ENCODE peak calls at places on chromosomes 1 and 21, in ten cellular contexts. One of them, this sample, is unnamed. For H3K4me1, the result is how much of the 10 kb centered on the place peaks cover.

GRCh38 chr1:34984435-34985062 is 598 bp downstream of the TMEM35B start:
- DNase-seq in fibroblast of lung: peak
- DNase-seq in OCI-LY7: peak
- DNase-seq in thoracic aorta: no peak
- DNase-seq in left ventricle myocardium inferior: peak
- DNase-seq in heart left ventricle: peak
- DNase-seq in pancreas: peak
- DNase-seq in right lobe of liver: peak
- DNase-seq in spleen: no peak
- DNase-seq in mucosa of descending colon: peak
- DNase-seq in this sample: peak

GRCh38 chr1:56202186-56202585 is 377.2 kb downstream of the PLPP3 start:
- DNase-seq in fibroblast of lung: peak
- DNase-seq in OCI-LY7: no peak
- DNase-seq in thoracic aorta: no peak
- DNase-seq in left ventricle myocardium inferior: no peak
- DNase-seq in heart left ventricle: no peak
- DNase-seq in pancreas: no peak
- DNase-seq in right lobe of liver: no peak
- DNase-seq in spleen: no peak
- DNase-seq in mucosa of descending colon: no peak
- DNase-seq in this sample: no peak

GRCh38 chr1:40096977-40097782 is at the start of gene PPT1:
- DNase-seq in fibroblast of lung: peak
- DNase-seq in OCI-LY7: peak
- DNase-seq in thoracic aorta: peak
- DNase-seq in left ventricle myocardium inferior: peak
- DNase-seq in heart left ventricle: peak
- DNase-seq in pancreas: peak
- DNase-seq in right lobe of liver: peak
- DNase-seq in spleen: peak
- DNase-seq in mucosa of descending colon: peak
- DNase-seq in this sample: peak

GRCh38 chr1:210747112-210747511 is 386.8 kb downstream of the KCNH1 start:
- DNase-seq in fibroblast of lung: no peak
- DNase-seq in OCI-LY7: no peak
- DNase-seq in thoracic aorta: no peak
- DNase-seq in left ventricle myocardium inferior: no peak
- DNase-seq in heart left ventricle: no peak
- DNase-seq in pancreas: no peak
- DNase-seq in right lobe of liver: no peak
- DNase-seq in spleen: no peak
- DNase-seq in mucosa of descending colon: no peak
- DNase-seq in this sample: no peak

GRCh38 chr1:40004857-40005256 is 35.7 kb upstream of the CAP1 start:
- DNase-seq in fibroblast of lung: no peak
- DNase-seq in OCI-LY7: no peak
- DNase-seq in thoracic aorta: no peak
- DNase-seq in left ventricle myocardium inferior: no peak
- DNase-seq in heart left ventricle: no peak
- DNase-seq in pancreas: no peak
- DNase-seq in right lobe of liver: no peak
- DNase-seq in spleen: no peak
- DNase-seq in mucosa of descending colon: no peak
- DNase-seq in this sample: no peak

GRCh38 chr1:64082459-64082858 is 121.0 kb upstream of the UBE2U start:
- DNase-seq in fibroblast of lung: peak
- DNase-seq in OCI-LY7: no peak
- DNase-seq in thoracic aorta: no peak
- DNase-seq in left ventricle myocardium inferior: no peak
- DNase-seq in heart left ventricle: no peak
- DNase-seq in pancreas: no peak
- DNase-seq in right lobe of liver: no peak
- DNase-seq in spleen: no peak
- DNase-seq in mucosa of descending colon: no peak
- DNase-seq in this sample: peak

GRCh38 chr1:1630191-1630964 is 1.6 kb upstream of the MMP23B start:
- DNase-seq in fibroblast of lung: peak
- DNase-seq in OCI-LY7: peak
- DNase-seq in thoracic aorta: no peak
- DNase-seq in left ventricle myocardium inferior: peak
- DNase-seq in heart left ventricle: peak
- DNase-seq in pancreas: no peak
- DNase-seq in right lobe of liver: peak
- DNase-seq in spleen: peak
- DNase-seq in mucosa of descending colon: peak
- DNase-seq in this sample: peak

GRCh38 chr1:25246600-25247023 is 642 bp downstream of the RSRP1 start:
- DNase-seq in fibroblast of lung: peak
- DNase-seq in OCI-LY7: peak
- DNase-seq in thoracic aorta: no peak
- DNase-seq in left ventricle myocardium inferior: peak
- DNase-seq in heart left ventricle: peak
- DNase-seq in pancreas: peak
- DNase-seq in right lobe of liver: peak
- DNase-seq in spleen: peak
- DNase-seq in mucosa of descending colon: no peak
- DNase-seq in this sample: peak

DNA sequence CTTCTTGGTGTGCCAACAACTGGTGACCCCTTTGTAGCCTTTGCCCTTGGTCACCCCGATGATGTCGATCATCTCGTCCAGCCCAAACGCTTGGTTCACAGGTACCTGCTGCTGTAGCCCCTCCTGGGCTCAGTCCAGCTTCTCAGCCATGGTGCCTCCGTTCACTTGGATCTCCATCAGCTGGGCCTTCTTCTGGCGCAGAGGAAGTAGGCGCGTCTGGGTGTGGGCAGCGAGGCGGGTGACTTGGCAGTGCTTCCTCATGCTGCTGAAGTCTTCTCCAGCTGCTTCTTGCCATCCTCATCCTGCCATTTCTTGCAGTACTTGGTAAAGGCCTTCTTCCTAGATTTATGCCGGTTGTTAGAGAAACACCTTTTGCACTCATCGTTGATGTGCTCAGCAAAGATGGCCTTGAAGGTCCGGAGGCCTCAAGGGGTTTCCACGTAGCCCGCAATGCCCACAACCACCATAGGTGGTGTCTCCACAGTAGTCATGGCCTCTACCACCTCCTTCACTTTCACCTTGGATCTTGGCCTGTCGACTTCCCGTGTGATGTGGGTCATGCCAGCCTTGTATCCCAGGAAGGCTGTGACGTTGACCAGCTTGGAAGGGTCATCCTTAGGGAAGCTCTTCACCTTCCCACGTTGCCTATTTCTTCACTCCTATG is 13.0 kb downstream of the DOP1B start:
- DNase-seq in fibroblast of lung: no peak
- DNase-seq in OCI-LY7: no peak
- DNase-seq in thoracic aorta: no peak
- DNase-seq in left ventricle myocardium inferior: peak
- DNase-seq in heart left ventricle: peak
- DNase-seq in pancreas: no peak
- DNase-seq in right lobe of liver: no peak
- DNase-seq in spleen: peak
- DNase-seq in mucosa of descending colon: no peak
- DNase-seq in this sample: no peak
- H3K4me3 ChIP-seq in fibroblast of lung: no peak
- H3K4me3 ChIP-seq in OCI-LY7: no peak
- H3K4me3 ChIP-seq in thoracic aorta: no peak
- H3K4me3 ChIP-seq in left ventricle myocardium inferior: no peak
- H3K4me3 ChIP-seq in heart left ventricle: no peak
- H3K4me3 ChIP-seq in pancreas: no peak
- H3K4me3 ChIP-seq in right lobe of liver: no peak
- H3K4me3 ChIP-seq in spleen: no peak
- H3K4me3 ChIP-seq in mucosa of descending colon: no peak
- H3K4me3 ChIP-seq in this sample: no peak

GRCh38 chr1:88074661-88075060 is 609.4 kb upstream of the PKN2 start:
- DNase-seq in fibroblast of lung: no peak
- DNase-seq in OCI-LY7: no peak
- DNase-seq in thoracic aorta: no peak
- DNase-seq in left ventricle myocardium inferior: no peak
- DNase-seq in heart left ventricle: no peak
- DNase-seq in pancreas: no peak
- DNase-seq in right lobe of liver: no peak
- DNase-seq in spleen: no peak
- DNase-seq in mucosa of descending colon: no peak
- DNase-seq in this sample: no peak

GRCh38 chr1:88075813-88076212 is 608.3 kb upstream of the PKN2 start:
- DNase-seq in fibroblast of lung: no peak
- DNase-seq in OCI-LY7: no peak
- DNase-seq in thoracic aorta: no peak
- DNase-seq in left ventricle myocardium inferior: no peak
- DNase-seq in heart left ventricle: no peak
- DNase-seq in pancreas: no peak
- DNase-seq in right lobe of liver: no peak
- DNase-seq in spleen: no peak
- DNase-seq in mucosa of descending colon: no peak
- DNase-seq in this sample: no peak

GRCh38 chr1:88080875-88081274 is 603.2 kb upstream of the PKN2 start:
- DNase-seq in fibroblast of lung: no peak
- DNase-seq in OCI-LY7: no peak
- DNase-seq in thoracic aorta: no peak
- DNase-seq in left ventricle myocardium inferior: no peak
- DNase-seq in heart left ventricle: no peak
- DNase-seq in pancreas: no peak
- DNase-seq in right lobe of liver: no peak
- DNase-seq in spleen: no peak
- DNase-seq in mucosa of descending colon: no peak
- DNase-seq in this sample: no peak

DNA sequence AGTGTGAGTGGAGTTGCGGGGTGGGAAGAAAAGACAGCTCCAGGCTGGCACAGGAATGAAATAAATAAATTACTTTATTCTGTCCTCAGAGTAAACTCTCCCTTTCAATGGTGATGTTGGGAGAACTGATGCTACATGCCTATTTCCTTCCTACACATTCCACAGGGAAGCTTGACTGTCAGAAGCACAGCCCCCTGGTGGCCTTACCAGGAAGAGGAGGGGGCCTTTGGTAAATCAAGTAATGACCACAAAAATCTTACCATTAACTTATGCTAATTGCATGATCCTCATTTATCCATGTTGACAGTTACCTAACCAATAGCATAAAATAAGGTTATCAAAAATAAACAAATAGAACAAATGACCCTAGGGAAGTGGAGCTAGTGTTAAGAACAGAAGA is 605.0 kb upstream of the PKN2 start:
- DNase-seq in fibroblast of lung: peak
- DNase-seq in OCI-LY7: no peak
- DNase-seq in thoracic aorta: no peak
- DNase-seq in left ventricle myocardium inferior: no peak
- DNase-seq in heart left ventricle: no peak
- DNase-seq in pancreas: no peak
- DNase-seq in right lobe of liver: no peak
- DNase-seq in spleen: no peak
- DNase-seq in mucosa of descending colon: no peak
- DNase-seq in this sample: no peak
- TF ChIP-seq CTCF in fibroblast of lung: peak
- TF ChIP-seq CTCF in OCI-LY7: peak
- TF ChIP-seq CTCF in thoracic aorta: no peak
- TF ChIP-seq CTCF in left ventricle myocardium inferior: peak
- TF ChIP-seq CTCF in heart left ventricle: peak
- TF ChIP-seq CTCF in pancreas: no peak
- TF ChIP-seq CTCF in right lobe of liver: no peak
- TF ChIP-seq CTCF in spleen: no peak
- TF ChIP-seq CTCF in mucosa of descending colon: no peak
- TF ChIP-seq CTCF in this sample: peak

GRCh38 chr1:32960819-32961355 is 3.7 kb downstream of the RNF19B start:
- DNase-seq in fibroblast of lung: no peak
- DNase-seq in OCI-LY7: peak
- DNase-seq in thoracic aorta: no peak
- DNase-seq in left ventricle myocardium inferior: no peak
- DNase-seq in heart left ventricle: no peak
- DNase-seq in pancreas: no peak
- DNase-seq in right lobe of liver: no peak
- DNase-seq in spleen: no peak
- DNase-seq in mucosa of descending colon: no peak
- DNase-seq in this sample: no peak

GRCh38 chr1:32964461-32965250 is at the start of gene RNF19B:
- DNase-seq in fibroblast of lung: peak
- DNase-seq in OCI-LY7: peak
- DNase-seq in thoracic aorta: peak
- DNase-seq in left ventricle myocardium inferior: peak
- DNase-seq in heart left ventricle: peak
- DNase-seq in pancreas: peak
- DNase-seq in right lobe of liver: peak
- DNase-seq in spleen: peak
- DNase-seq in mucosa of descending colon: peak
- DNase-seq in this sample: peak

GRCh38 chr1:32960342-32960741 is 4.3 kb downstream of the RNF19B start:
- DNase-seq in fibroblast of lung: no peak
- DNase-seq in OCI-LY7: no peak
- DNase-seq in thoracic aorta: no peak
- DNase-seq in left ventricle myocardium inferior: no peak
- DNase-seq in heart left ventricle: no peak
- DNase-seq in pancreas: no peak
- DNase-seq in right lobe of liver: no peak
- DNase-seq in spleen: no peak
- DNase-seq in mucosa of descending colon: no peak
- DNase-seq in this sample: no peak

GRCh38 chr1:32963746-32964460 is 706 bp downstream of the RNF19B start:
- DNase-seq in fibroblast of lung: peak
- DNase-seq in OCI-LY7: peak
- DNase-seq in thoracic aorta: no peak
- DNase-seq in left ventricle myocardium inferior: peak
- DNase-seq in heart left ventricle: peak
- DNase-seq in pancreas: peak
- DNase-seq in right lobe of liver: peak
- DNase-seq in spleen: peak
- DNase-seq in mucosa of descending colon: peak
- DNase-seq in this sample: peak

DNA sequence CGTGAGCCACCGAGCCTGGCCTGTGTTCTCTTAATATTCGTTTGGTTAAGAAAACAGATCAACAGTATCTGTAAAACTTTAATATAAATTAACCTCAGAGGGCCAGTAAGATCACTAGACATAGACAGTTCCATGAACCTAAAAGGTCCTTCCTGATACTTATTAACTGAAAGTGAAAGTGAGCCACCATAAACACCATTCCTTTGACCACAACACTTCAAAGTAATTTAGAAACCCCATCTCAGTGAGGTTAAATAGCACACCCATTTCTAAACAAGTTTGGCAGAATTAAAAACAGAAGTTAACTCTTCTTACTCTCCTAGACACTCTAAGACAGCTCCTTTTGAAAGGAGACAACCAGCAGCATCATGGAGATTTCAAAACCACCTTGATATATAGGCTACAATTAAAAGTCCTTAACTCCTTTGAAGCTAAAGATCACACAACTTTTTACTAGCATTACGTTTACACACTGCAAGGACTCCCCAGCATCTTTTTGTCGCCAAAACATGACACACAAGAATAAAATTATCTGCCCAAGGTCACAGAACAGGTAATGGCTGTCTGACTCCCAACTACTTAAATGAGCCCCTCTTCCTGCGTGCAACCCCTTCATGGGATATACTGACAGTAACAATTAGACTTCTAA is 2.2 kb downstream of the RNF19B start:
- DNase-seq in fibroblast of lung: no peak
- DNase-seq in OCI-LY7: peak
- DNase-seq in thoracic aorta: no peak
- DNase-seq in left ventricle myocardium inferior: no peak
- DNase-seq in heart left ventricle: no peak
- DNase-seq in pancreas: no peak
- DNase-seq in right lobe of liver: no peak
- DNase-seq in spleen: no peak
- DNase-seq in mucosa of descending colon: no peak
- DNase-seq in this sample: no peak
- H3K4me1 ChIP-seq in fibroblast of lung: under half
- H3K4me1 ChIP-seq in OCI-LY7: under half
- H3K4me1 ChIP-seq in thoracic aorta: under half
- H3K4me1 ChIP-seq in left ventricle myocardium inferior: under half
- H3K4me1 ChIP-seq in heart left ventricle: under half
- H3K4me1 ChIP-seq in pancreas: under half
- H3K4me1 ChIP-seq in right lobe of liver: under half
- H3K4me1 ChIP-seq in spleen: half or more
- H3K4me1 ChIP-seq in mucosa of descending colon: under half
- H3K4me1 ChIP-seq in this sample: under half

GRCh38 chr1:183887826-183888819 is 83.2 kb downstream of the RGL1 start:
- DNase-seq in fibroblast of lung: peak
- DNase-seq in OCI-LY7: no peak
- DNase-seq in thoracic aorta: no peak
- DNase-seq in left ventricle myocardium inferior: no peak
- DNase-seq in heart left ventricle: no peak
- DNase-seq in pancreas: no peak
- DNase-seq in right lobe of liver: no peak
- DNase-seq in spleen: no peak
- DNase-seq in mucosa of descending colon: no peak
- DNase-seq in this sample: no peak
- H3K4me3 ChIP-seq in fibroblast of lung: no peak
- H3K4me3 ChIP-seq in OCI-LY7: no peak
- H3K4me3 ChIP-seq in thoracic aorta: no peak
- H3K4me3 ChIP-seq in left ventricle myocardium inferior: no peak
- H3K4me3 ChIP-seq in heart left ventricle: no peak
- H3K4me3 ChIP-seq in pancreas: no peak
- H3K4me3 ChIP-seq in right lobe of liver: no peak
- H3K4me3 ChIP-seq in spleen: no peak
- H3K4me3 ChIP-seq in mucosa of descending colon: no peak
- H3K4me3 ChIP-seq in this sample: no peak

This sample was measured in psoas muscle.